ENCODE peak calls at places on chromosomes 12 and 14, in six cellular contexts. I, M, A, X, V and U are unnamed samples.

GRCh38 chr12:127677537-127678131 is 589.3 kb upstream of the TMEM132C start:
- DNase-seq in A (peak; percentile 82), M (peak; percentile 80), I (no peak), V (peak; percentile 74), X (peak; percentile 65), U (peak; percentile 76)

GRCh38 chr12:113103756-113104450 is 31.7 kb downstream of the RASAL1 start:
- DNase-seq in V (no peak), I (no peak), M (no peak), X (peak; percentile 54), A (no peak), U (no peak)

GRCh38 chr14:21136024-21136423 is 19.8 kb downstream of the OR5AU1 start:
- DNase-seq in X (peak; percentile 10), V (peak; percentile 27), M (peak; percentile 11), A (peak; percentile 5), I (no peak), U (peak; percentile 34)

GRCh38 chr14:77133718-77134338 is 7.8 kb downstream of the ZDHHC22 start:
- DNase-seq in M (no peak), X (no peak), I (no peak), A (no peak), V (peak; percentile 87), U (peak; percentile 79)

GRCh38 chr14:61535470-61535869 is 159.8 kb upstream of the HIF1A start:
- DNase-seq in A (no peak), V (no peak), I (no peak), M (no peak), X (no peak), U (no peak)

GRCh38 chr12:62190921-62191746 is 69.1 kb upstream of the USP15 start:
- DNase-seq in I (no peak), V (no peak), A (no peak), M (no peak), X (peak; percentile 12), U (no peak)

GRCh38 chr12:120164293-120164692 is 30.2 kb downstream of the GCN1 start:
- DNase-seq in M (no peak), V (no peak), I (no peak), X (no peak), A (no peak), U (no peak)

GRCh38 chr12:117968826-117969659 is at the start of gene KSR2:
- DNase-seq in V (peak; percentile 65), A (no peak), M (peak; percentile 95), I (peak; percentile 90), X (peak; percentile 60), U (peak; percentile 19)

GRCh38 chr14:92630367-92630766 is 116.8 kb downstream of the RIN3 start:
- DNase-seq in V (no peak), I (no peak), X (no peak), M (no peak), A (no peak), U (no peak)

GRCh38 chr14:92670177-92670576 is 78.2 kb downstream of the LGMN start:
- DNase-seq in A (no peak), X (no peak), V (no peak), M (no peak), I (no peak), U (peak; percentile 52)

GRCh38 chr14:94142247-94142646 is 12.8 kb upstream of the IFI27L2 start:
- DNase-seq in X (no peak), A (no peak), M (no peak), V (no peak), I (no peak), U (no peak)

GRCh38 chr14:104321151-104322130 is 183.1 kb downstream of the KIF26A start:
- DNase-seq in A (no peak), V (no peak), X (no peak), I (no peak), M (no peak), U (no peak)

GRCh38 chr12:95836630-95837239 is 22.0 kb upstream of the SNRPF start:
- DNase-seq in A (no peak), I (no peak), M (no peak), V (no peak), X (no peak), U (no peak)

GRCh38 chr12:64265839-64266238 is 43.7 kb upstream of the KICS2 start:
- DNase-seq in A (no peak), I (no peak), X (no peak), V (no peak), M (no peak), U (no peak)